ENCODE peak calls at places on chromosomes 13 and 19, in six cellular contexts. One of them, this sample, is unnamed.

GRCh38 chr13:109422163-109422562 is 364.2 kb downstream of the IRS2 start:
- DNase-seq in osteoblast: no peak
- DNase-seq in fibroblast of the aortic adventitia: no peak
- DNase-seq in heart right ventricle: no peak
- DNase-seq in lower lobe of right lung: no peak
- DNase-seq in esophagus squamous epithelium: no peak
- DNase-seq in this sample: no peak

GRCh38 chr13:42883771-42884170 is 102.4 kb downstream of the FAM216B start:
- DNase-seq in esophagus squamous epithelium: no peak
- DNase-seq in heart right ventricle: no peak
- DNase-seq in fibroblast of the aortic adventitia: peak
- DNase-seq in osteoblast: no peak
- DNase-seq in lower lobe of right lung: no peak
- DNase-seq in this sample: peak

GRCh38 chr13:44972956-44973581 is 16.2 kb downstream of the NUFIP1 start:
- DNase-seq in lower lobe of right lung: no peak
- DNase-seq in esophagus squamous epithelium: no peak
- DNase-seq in heart right ventricle: no peak
- DNase-seq in osteoblast: no peak
- DNase-seq in fibroblast of the aortic adventitia: peak
- DNase-seq in this sample: peak

GRCh38 chr13:77919351-77920294 is 992 bp upstream of the EDNRB start:
- DNase-seq in heart right ventricle: peak
- DNase-seq in fibroblast of the aortic adventitia: peak
- DNase-seq in lower lobe of right lung: peak
- DNase-seq in osteoblast: peak
- DNase-seq in esophagus squamous epithelium: no peak
- DNase-seq in this sample: peak

GRCh38 chr19:33400856-33401682 is 27.6 kb downstream of the CEBPG start:
- DNase-seq in osteoblast: peak
- DNase-seq in esophagus squamous epithelium: no peak
- DNase-seq in lower lobe of right lung: peak
- DNase-seq in fibroblast of the aortic adventitia: no peak
- DNase-seq in heart right ventricle: no peak
- DNase-seq in this sample: no peak

GRCh38 chr13:65133094-65133493 is 2097.0 kb downstream of the PCDH9 start:
- DNase-seq in esophagus squamous epithelium: no peak
- DNase-seq in fibroblast of the aortic adventitia: no peak
- DNase-seq in heart right ventricle: no peak
- DNase-seq in lower lobe of right lung: no peak
- DNase-seq in osteoblast: no peak
- DNase-seq in this sample: peak

GRCh38 chr19:6041991-6042421 is 64.1 kb upstream of the RANBP3 start:
- DNase-seq in esophagus squamous epithelium: no peak
- DNase-seq in osteoblast: no peak
- DNase-seq in lower lobe of right lung: peak
- DNase-seq in heart right ventricle: no peak
- DNase-seq in fibroblast of the aortic adventitia: no peak
- DNase-seq in this sample: no peak

GRCh38 chr13:114318624-114319023 is 4.3 kb downstream of the CHAMP1 start:
- DNase-seq in esophagus squamous epithelium: no peak
- DNase-seq in fibroblast of the aortic adventitia: no peak
- DNase-seq in lower lobe of right lung: no peak
- DNase-seq in osteoblast: no peak
- DNase-seq in heart right ventricle: no peak
- DNase-seq in this sample: no peak

GRCh38 chr19:11414544-11414943 is 4.6 kb downstream of the RGL3 start:
- DNase-seq in lower lobe of right lung: no peak
- DNase-seq in heart right ventricle: no peak
- DNase-seq in fibroblast of the aortic adventitia: no peak
- DNase-seq in osteoblast: peak
- DNase-seq in esophagus squamous epithelium: no peak
- DNase-seq in this sample: no peak

GRCh38 chr13:88919970-88920628 is 1248.9 kb downstream of the SLITRK5 start:
- DNase-seq in fibroblast of the aortic adventitia: no peak
- DNase-seq in esophagus squamous epithelium: no peak
- DNase-seq in osteoblast: no peak
- DNase-seq in heart right ventricle: no peak
- DNase-seq in lower lobe of right lung: no peak
- DNase-seq in this sample: no peak

GRCh38 chr19:5018224-5019015 is 49.5 kb downstream of the KDM4B start:
- DNase-seq in lower lobe of right lung: no peak
- DNase-seq in fibroblast of the aortic adventitia: peak
- DNase-seq in heart right ventricle: no peak
- DNase-seq in osteoblast: peak
- DNase-seq in esophagus squamous epithelium: no peak
- DNase-seq in this sample: no peak

GRCh38 chr13:40682449-40683240 is 16.2 kb upstream of the FOXO1 start:
- DNase-seq in esophagus squamous epithelium: no peak
- DNase-seq in lower lobe of right lung: no peak
- DNase-seq in heart right ventricle: no peak
- DNase-seq in fibroblast of the aortic adventitia: peak
- DNase-seq in osteoblast: no peak
- DNase-seq in this sample: peak

GRCh38 chr13:110163020-110163658 is 143.8 kb downstream of the COL4A1 start:
- DNase-seq in esophagus squamous epithelium: no peak
- DNase-seq in fibroblast of the aortic adventitia: no peak
- DNase-seq in lower lobe of right lung: no peak
- DNase-seq in osteoblast: no peak
- DNase-seq in heart right ventricle: no peak
- DNase-seq in this sample: no peak

GRCh38 chr13:92137519-92137918 is 739.1 kb downstream of the GPC5 start:
- DNase-seq in lower lobe of right lung: no peak
- DNase-seq in osteoblast: no peak
- DNase-seq in esophagus squamous epithelium: no peak
- DNase-seq in fibroblast of the aortic adventitia: no peak
- DNase-seq in heart right ventricle: no peak
- DNase-seq in this sample: no peak

GRCh38 chr13:24746618-24747247 is 17.2 kb upstream of the RNF17 start:
- DNase-seq in esophagus squamous epithelium: no peak
- DNase-seq in lower lobe of right lung: no peak
- DNase-seq in osteoblast: peak
- DNase-seq in heart right ventricle: no peak
- DNase-seq in fibroblast of the aortic adventitia: peak
- DNase-seq in this sample: peak
- H3K4me3 ChIP-seq in esophagus squamous epithelium: peak
- H3K4me3 ChIP-seq in lower lobe of right lung: peak
- H3K4me3 ChIP-seq in osteoblast: no peak
- H3K4me3 ChIP-seq in heart right ventricle: peak
- H3K4me3 ChIP-seq in fibroblast of the aortic adventitia: no peak
- H3K4me3 ChIP-seq in this sample: peak

DNA sequence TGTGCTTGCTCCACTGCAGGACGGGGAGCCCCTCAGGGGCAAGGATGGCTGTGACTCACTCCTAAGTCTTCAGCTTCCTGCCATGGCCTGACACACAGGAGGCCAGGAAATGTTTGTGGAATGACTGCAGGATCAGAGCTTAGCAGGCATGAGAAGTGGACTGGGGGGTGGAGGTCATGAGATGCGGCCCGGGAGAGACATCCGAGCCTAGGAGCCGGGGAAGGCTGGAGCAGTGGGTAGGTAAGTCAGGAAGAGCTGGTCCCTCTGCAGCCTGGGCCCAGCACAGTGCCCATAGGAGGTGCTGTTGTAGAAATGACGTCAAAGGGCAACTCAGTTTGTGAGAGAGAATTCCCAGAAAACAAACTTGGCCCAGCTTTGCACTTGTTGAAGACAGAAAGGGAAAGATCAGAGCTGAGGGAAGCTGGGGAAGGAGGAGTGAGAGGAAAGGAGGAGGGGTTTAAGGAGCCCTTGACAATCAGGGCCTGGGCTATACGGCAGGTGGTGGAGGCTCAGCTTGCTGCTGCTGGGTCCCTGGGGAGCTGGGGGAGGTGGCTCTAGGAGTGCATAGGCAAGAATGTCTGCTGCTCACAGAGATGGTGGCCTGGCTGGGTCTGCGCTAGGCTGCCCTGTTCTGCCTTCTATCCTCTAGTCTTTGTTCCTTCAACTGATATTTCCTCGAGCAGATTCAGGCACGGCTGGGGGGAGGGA is 18.5 kb downstream of the POU2F2 start:
- DNase-seq in esophagus squamous epithelium: no peak
- DNase-seq in heart right ventricle: no peak
- DNase-seq in osteoblast: peak
- DNase-seq in fibroblast of the aortic adventitia: peak
- DNase-seq in lower lobe of right lung: no peak
- DNase-seq in this sample: peak
- TF ChIP-seq CTCF in esophagus squamous epithelium: peak
- TF ChIP-seq CTCF in heart right ventricle: no peak
- TF ChIP-seq CTCF in osteoblast: peak
- TF ChIP-seq CTCF in fibroblast of the aortic adventitia: no peak
- TF ChIP-seq CTCF in lower lobe of right lung: no peak
- TF ChIP-seq CTCF in this sample: peak

DNA sequence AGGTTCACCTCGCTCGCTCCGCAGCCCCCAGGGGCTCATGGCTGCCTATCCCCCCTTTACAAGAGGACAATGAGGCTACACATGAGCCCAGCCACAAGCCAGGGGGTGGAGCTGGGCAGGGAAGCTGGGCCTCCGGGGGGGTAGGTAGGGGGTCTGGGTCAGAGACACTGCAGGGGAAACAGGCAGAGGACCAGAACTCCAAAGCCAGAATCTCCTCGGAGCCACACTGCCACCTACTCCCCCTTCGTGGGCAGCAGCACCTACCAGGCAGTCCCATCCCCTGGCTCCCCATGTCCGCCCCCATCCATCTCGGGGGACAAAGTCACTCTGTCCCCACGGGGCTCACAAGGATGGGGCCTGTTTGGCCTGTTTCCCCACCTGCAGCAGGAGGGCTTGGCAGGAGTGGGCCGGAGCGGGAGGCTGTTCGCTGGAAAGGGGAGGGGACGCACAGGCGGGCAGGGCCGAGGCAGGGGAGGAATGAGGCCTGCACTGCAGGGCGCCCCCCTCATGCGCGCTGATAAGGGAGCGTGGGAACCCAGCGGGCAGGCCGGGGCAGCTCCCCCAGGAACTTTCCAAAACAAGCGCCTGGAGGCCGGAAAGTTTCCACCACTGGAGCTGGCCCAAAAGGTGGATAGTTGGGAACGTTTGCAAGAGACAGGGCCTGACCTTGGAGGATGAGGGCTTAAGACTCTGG is 545 bp upstream of the ISYNA1 start:
- DNase-seq in heart right ventricle: peak
- DNase-seq in lower lobe of right lung: no peak
- DNase-seq in fibroblast of the aortic adventitia: peak
- DNase-seq in esophagus squamous epithelium: no peak
- DNase-seq in osteoblast: peak
- DNase-seq in this sample: peak
- H3K4me3 ChIP-seq in heart right ventricle: peak
- H3K4me3 ChIP-seq in lower lobe of right lung: peak
- H3K4me3 ChIP-seq in fibroblast of the aortic adventitia: peak
- H3K4me3 ChIP-seq in esophagus squamous epithelium: peak
- H3K4me3 ChIP-seq in osteoblast: peak
- H3K4me3 ChIP-seq in this sample: peak

DNA sequence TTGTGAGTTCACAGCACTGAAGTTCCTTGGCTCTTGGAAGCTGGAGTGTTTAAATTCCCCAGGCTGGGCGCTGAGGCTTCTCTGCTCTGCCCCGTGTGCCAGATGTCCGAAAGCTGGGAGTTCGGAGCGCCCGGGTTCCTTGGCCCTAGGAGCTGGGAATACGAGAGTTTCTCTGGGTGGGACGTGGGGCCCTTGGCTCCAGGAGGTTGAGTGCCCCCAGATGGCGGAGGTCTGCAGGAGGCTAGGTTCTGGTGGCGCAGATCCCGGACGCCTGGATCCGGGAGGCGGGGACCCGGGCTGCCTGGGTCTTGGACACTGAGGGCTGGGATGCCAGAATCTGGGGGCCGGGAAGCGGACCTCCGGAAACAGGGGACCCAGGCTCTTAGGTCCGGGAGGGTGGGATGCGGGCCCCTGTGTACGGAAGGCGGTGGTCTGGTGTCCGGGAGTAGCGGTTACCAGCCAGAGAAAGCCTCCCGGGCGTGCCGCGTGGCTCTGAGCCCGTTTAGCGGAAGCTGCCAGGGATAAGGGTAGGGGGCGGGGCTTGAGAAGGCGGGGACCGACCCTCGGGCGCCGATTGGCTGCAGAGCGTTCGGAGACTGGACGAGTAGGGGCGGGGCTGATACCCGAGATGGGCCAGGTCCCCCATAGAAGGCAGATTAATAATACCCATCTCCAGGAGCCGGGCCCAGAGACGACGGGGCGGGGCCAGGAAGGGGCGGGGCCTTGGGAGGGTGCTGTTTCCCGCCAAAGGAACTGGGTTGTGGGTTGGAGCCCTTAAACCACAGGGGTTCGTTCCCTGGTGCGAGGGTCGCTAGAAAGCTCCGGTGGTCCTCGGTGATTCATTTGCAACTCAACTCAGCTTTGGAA is at the start of gene SLC1A5:
- DNase-seq in esophagus squamous epithelium: peak
- DNase-seq in lower lobe of right lung: peak
- DNase-seq in fibroblast of the aortic adventitia: peak
- DNase-seq in heart right ventricle: peak
- DNase-seq in osteoblast: peak
- DNase-seq in this sample: peak
- TF ChIP-seq CTCF in esophagus squamous epithelium: no peak
- TF ChIP-seq CTCF in lower lobe of right lung: no peak
- TF ChIP-seq CTCF in fibroblast of the aortic adventitia: no peak
- TF ChIP-seq CTCF in heart right ventricle: no peak
- TF ChIP-seq CTCF in osteoblast: no peak
- TF ChIP-seq CTCF in this sample: no peak